ENCODE peak calls at places on chromosomes 13 and 19, in seven cellular contexts. One of them, this sample, is unnamed.

GRCh38 chr19:14272623-14273022 is 66.7 kb upstream of the ADGRL1 start:
- DNase-seq in ACHN: no peak
- DNase-seq in stimulated activated CD8-positive, alpha-beta memory T cell treated with anti-CD3 and anti-CD28 coated beads, Interleukin-2, amount 100 ng/mL, for 1 hour: no peak
- DNase-seq in activated B cell treated with CpG ODN at 0.5 μM for 24 hours: no peak
- DNase-seq in stimulated activated CD4-positive, alpha-beta T cell treated with anti-CD3 and anti-CD28 coated beads, Interleukin-15, amount 100 ng/mL, for 24 hours: no peak
- DNase-seq in T1000: no peak
- DNase-seq in left ventricle myocardium inferior: no peak
- DNase-seq in this sample: no peak

GRCh38 chr13:73365240-73365639 is 306.4 kb downstream of the KLF5 start:
- DNase-seq in T1000: no peak
- DNase-seq in stimulated activated CD4-positive, alpha-beta T cell treated with anti-CD3 and anti-CD28 coated beads, Interleukin-15, amount 100 ng/mL, for 24 hours: no peak
- DNase-seq in stimulated activated CD8-positive, alpha-beta memory T cell treated with anti-CD3 and anti-CD28 coated beads, Interleukin-2, amount 100 ng/mL, for 1 hour: no peak
- DNase-seq in ACHN: no peak
- DNase-seq in left ventricle myocardium inferior: no peak
- DNase-seq in activated B cell treated with CpG ODN at 0.5 μM for 24 hours: no peak
- DNase-seq in this sample: no peak

GRCh38 chr13:32676242-32676641 is 90.0 kb downstream of the PDS5B start:
- DNase-seq in left ventricle myocardium inferior: no peak
- DNase-seq in ACHN: no peak
- DNase-seq in stimulated activated CD8-positive, alpha-beta memory T cell treated with anti-CD3 and anti-CD28 coated beads, Interleukin-2, amount 100 ng/mL, for 1 hour: no peak
- DNase-seq in activated B cell treated with CpG ODN at 0.5 μM for 24 hours: no peak
- DNase-seq in T1000: no peak
- DNase-seq in stimulated activated CD4-positive, alpha-beta T cell treated with anti-CD3 and anti-CD28 coated beads, Interleukin-15, amount 100 ng/mL, for 24 hours: no peak
- DNase-seq in this sample: no peak

GRCh38 chr19:55447421-55448174 is 4.5 kb upstream of the SHISA7 start:
- DNase-seq in stimulated activated CD4-positive, alpha-beta T cell treated with anti-CD3 and anti-CD28 coated beads, Interleukin-15, amount 100 ng/mL, for 24 hours: no peak
- DNase-seq in T1000: peak
- DNase-seq in left ventricle myocardium inferior: no peak
- DNase-seq in activated B cell treated with CpG ODN at 0.5 μM for 24 hours: no peak
- DNase-seq in ACHN: peak
- DNase-seq in stimulated activated CD8-positive, alpha-beta memory T cell treated with anti-CD3 and anti-CD28 coated beads, Interleukin-2, amount 100 ng/mL, for 1 hour: no peak
- DNase-seq in this sample: no peak

GRCh38 chr13:77874406-77874805 is 44.2 kb downstream of the EDNRB start:
- DNase-seq in stimulated activated CD8-positive, alpha-beta memory T cell treated with anti-CD3 and anti-CD28 coated beads, Interleukin-2, amount 100 ng/mL, for 1 hour: no peak
- DNase-seq in T1000: no peak
- DNase-seq in left ventricle myocardium inferior: no peak
- DNase-seq in ACHN: no peak
- DNase-seq in stimulated activated CD4-positive, alpha-beta T cell treated with anti-CD3 and anti-CD28 coated beads, Interleukin-15, amount 100 ng/mL, for 24 hours: no peak
- DNase-seq in activated B cell treated with CpG ODN at 0.5 μM for 24 hours: no peak
- DNase-seq in this sample: no peak

GRCh38 chr19:40223135-40223822 is 3.2 kb downstream of the CCNP start:
- DNase-seq in ACHN: no peak
- DNase-seq in stimulated activated CD4-positive, alpha-beta T cell treated with anti-CD3 and anti-CD28 coated beads, Interleukin-15, amount 100 ng/mL, for 24 hours: peak
- DNase-seq in stimulated activated CD8-positive, alpha-beta memory T cell treated with anti-CD3 and anti-CD28 coated beads, Interleukin-2, amount 100 ng/mL, for 1 hour: no peak
- DNase-seq in T1000: no peak
- DNase-seq in left ventricle myocardium inferior: no peak
- DNase-seq in activated B cell treated with CpG ODN at 0.5 μM for 24 hours: no peak
- DNase-seq in this sample: peak

GRCh38 chr13:44620057-44620456 is 43.9 kb upstream of the TSC22D1 start:
- DNase-seq in ACHN: peak
- DNase-seq in activated B cell treated with CpG ODN at 0.5 μM for 24 hours: no peak
- DNase-seq in T1000: no peak
- DNase-seq in stimulated activated CD4-positive, alpha-beta T cell treated with anti-CD3 and anti-CD28 coated beads, Interleukin-15, amount 100 ng/mL, for 24 hours: no peak
- DNase-seq in stimulated activated CD8-positive, alpha-beta memory T cell treated with anti-CD3 and anti-CD28 coated beads, Interleukin-2, amount 100 ng/mL, for 1 hour: no peak
- DNase-seq in left ventricle myocardium inferior: no peak
- DNase-seq in this sample: no peak

GRCh38 chr13:110702591-110703526 is 3.1 kb downstream of the CARS2 start:
- DNase-seq in stimulated activated CD4-positive, alpha-beta T cell treated with anti-CD3 and anti-CD28 coated beads, Interleukin-15, amount 100 ng/mL, for 24 hours: no peak
- DNase-seq in activated B cell treated with CpG ODN at 0.5 μM for 24 hours: no peak
- DNase-seq in ACHN: no peak
- DNase-seq in T1000: no peak
- DNase-seq in left ventricle myocardium inferior: no peak
- DNase-seq in stimulated activated CD8-positive, alpha-beta memory T cell treated with anti-CD3 and anti-CD28 coated beads, Interleukin-2, amount 100 ng/mL, for 1 hour: no peak
- DNase-seq in this sample: no peak

GRCh38 chr19:40358773-40359172 is 10.3 kb downstream of the PLD3 start:
- DNase-seq in left ventricle myocardium inferior: no peak
- DNase-seq in ACHN: no peak
- DNase-seq in T1000: no peak
- DNase-seq in stimulated activated CD8-positive, alpha-beta memory T cell treated with anti-CD3 and anti-CD28 coated beads, Interleukin-2, amount 100 ng/mL, for 1 hour: no peak
- DNase-seq in activated B cell treated with CpG ODN at 0.5 μM for 24 hours: peak
- DNase-seq in stimulated activated CD4-positive, alpha-beta T cell treated with anti-CD3 and anti-CD28 coated beads, Interleukin-15, amount 100 ng/mL, for 24 hours: no peak
- DNase-seq in this sample: no peak

GRCh38 chr19:2922987-2923386 is 21.8 kb downstream of the ZNF77 start:
- DNase-seq in stimulated activated CD4-positive, alpha-beta T cell treated with anti-CD3 and anti-CD28 coated beads, Interleukin-15, amount 100 ng/mL, for 24 hours: no peak
- DNase-seq in left ventricle myocardium inferior: no peak
- DNase-seq in activated B cell treated with CpG ODN at 0.5 μM for 24 hours: no peak
- DNase-seq in T1000: no peak
- DNase-seq in ACHN: no peak
- DNase-seq in stimulated activated CD8-positive, alpha-beta memory T cell treated with anti-CD3 and anti-CD28 coated beads, Interleukin-2, amount 100 ng/mL, for 1 hour: no peak
- DNase-seq in this sample: peak

GRCh38 chr19:19436137-19436691 is 30.7 kb downstream of the GATAD2A start:
- DNase-seq in left ventricle myocardium inferior: no peak
- DNase-seq in T1000: no peak
- DNase-seq in stimulated activated CD8-positive, alpha-beta memory T cell treated with anti-CD3 and anti-CD28 coated beads, Interleukin-2, amount 100 ng/mL, for 1 hour: no peak
- DNase-seq in activated B cell treated with CpG ODN at 0.5 μM for 24 hours: no peak
- DNase-seq in stimulated activated CD4-positive, alpha-beta T cell treated with anti-CD3 and anti-CD28 coated beads, Interleukin-15, amount 100 ng/mL, for 24 hours: no peak
- DNase-seq in ACHN: no peak
- DNase-seq in this sample: no peak

GRCh38 chr13:44435142-44435982 is 61.7 kb downstream of the SERP2 start:
- DNase-seq in ACHN: peak
- DNase-seq in stimulated activated CD4-positive, alpha-beta T cell treated with anti-CD3 and anti-CD28 coated beads, Interleukin-15, amount 100 ng/mL, for 24 hours: peak
- DNase-seq in stimulated activated CD8-positive, alpha-beta memory T cell treated with anti-CD3 and anti-CD28 coated beads, Interleukin-2, amount 100 ng/mL, for 1 hour: peak
- DNase-seq in left ventricle myocardium inferior: peak
- DNase-seq in activated B cell treated with CpG ODN at 0.5 μM for 24 hours: peak
- DNase-seq in T1000: peak
- DNase-seq in this sample: peak

GRCh38 chr19:5934779-5935472 is 20.9 kb downstream of the CAPS start:
- DNase-seq in stimulated activated CD8-positive, alpha-beta memory T cell treated with anti-CD3 and anti-CD28 coated beads, Interleukin-2, amount 100 ng/mL, for 1 hour: no peak
- DNase-seq in stimulated activated CD4-positive, alpha-beta T cell treated with anti-CD3 and anti-CD28 coated beads, Interleukin-15, amount 100 ng/mL, for 24 hours: no peak
- DNase-seq in T1000: peak
- DNase-seq in ACHN: no peak
- DNase-seq in activated B cell treated with CpG ODN at 0.5 μM for 24 hours: no peak
- DNase-seq in left ventricle myocardium inferior: peak
- DNase-seq in this sample: no peak

GRCh38 chr13:92414851-92415250 is 811.8 kb upstream of the GPC6 start:
- DNase-seq in left ventricle myocardium inferior: no peak
- DNase-seq in ACHN: no peak
- DNase-seq in T1000: no peak
- DNase-seq in stimulated activated CD4-positive, alpha-beta T cell treated with anti-CD3 and anti-CD28 coated beads, Interleukin-15, amount 100 ng/mL, for 24 hours: no peak
- DNase-seq in activated B cell treated with CpG ODN at 0.5 μM for 24 hours: no peak
- DNase-seq in stimulated activated CD8-positive, alpha-beta memory T cell treated with anti-CD3 and anti-CD28 coated beads, Interleukin-2, amount 100 ng/mL, for 1 hour: no peak
- DNase-seq in this sample: no peak

GRCh38 chr19:38158730-38159129 is 65.3 kb downstream of the DPF1 start:
- DNase-seq in stimulated activated CD8-positive, alpha-beta memory T cell treated with anti-CD3 and anti-CD28 coated beads, Interleukin-2, amount 100 ng/mL, for 1 hour: no peak
- DNase-seq in stimulated activated CD4-positive, alpha-beta T cell treated with anti-CD3 and anti-CD28 coated beads, Interleukin-15, amount 100 ng/mL, for 24 hours: no peak
- DNase-seq in activated B cell treated with CpG ODN at 0.5 μM for 24 hours: no peak
- DNase-seq in ACHN: no peak
- DNase-seq in left ventricle myocardium inferior: no peak
- DNase-seq in T1000: no peak
- DNase-seq in this sample: no peak